ENCODE peak calls at places on chromosomes 4 and X, in six cellular contexts. G, Y, D, K, E and T are unnamed samples.

GRCh38 chrX:134669378-134670098 is 11.3 kb upstream of the PLAC1 start:
- DNase-seq in G (no peak), Y (no peak), D (no peak), K (no peak), E (no peak), T (peak; percentile 90)

GRCh38 chr4:147542229-147542990 is 61.5 kb downstream of the EDNRA start:
- DNase-seq in G (no peak), Y (no peak), D (no peak), K (no peak), E (no peak), T (no peak)

GRCh38 chr4:162164881-162165528 is 1.2 kb upstream of the FSTL5 start:
- DNase-seq in G (no peak), Y (no peak), D (no peak), K (no peak), E (no peak), T (no peak)

GRCh38 chr4:146342600-146343192 is 128.4 kb downstream of the REELD1 start:
- DNase-seq in G (peak; percentile 20), Y (peak; percentile 18), D (no peak), K (no peak), E (no peak), T (no peak)

GRCh38 chrX:12138366-12139313 is at the start of gene FRMPD4:
- DNase-seq in G (no peak), Y (no peak), D (no peak), K (no peak), E (no peak), T (no peak)

GRCh38 chr4:7769936-7770674 is 169.6 kb downstream of the AFAP1 start:
- DNase-seq in G (no peak), Y (no peak), D (peak; percentile 88), K (no peak), E (no peak), T (no peak)

GRCh38 chr4:23805381-23805780 is 84.5 kb downstream of the PPARGC1A start:
- DNase-seq in G (no peak), Y (no peak), D (no peak), K (no peak), E (no peak), T (peak; percentile 42)

GRCh38 chrX:17629519-17629918 is 107.8 kb upstream of the SCML1 start:
- DNase-seq in G (no peak), Y (no peak), D (no peak), K (no peak), E (no peak), T (no peak)

GRCh38 chrX:138794285-138794684 is 82.8 kb upstream of the FGF13 start:
- DNase-seq in G (no peak), Y (no peak), D (no peak), K (no peak), E (no peak), T (no peak)

GRCh38 chr4:53963786-53964185 is 100.6 kb downstream of the CHIC2 start:
- DNase-seq in G (no peak), Y (no peak), D (no peak), K (no peak), E (no peak), T (no peak)

GRCh38 chr4:25172964-25173917 is 13.0 kb upstream of the SEPSECS start:
- DNase-seq in G (no peak), Y (peak; percentile 59), D (no peak), K (no peak), E (no peak), T (peak; percentile 99)

GRCh38 chr4:38759077-38759789 is 23.6 kb downstream of the TLR10 start:
- DNase-seq in G (no peak), Y (peak; percentile 99), D (no peak), K (peak; percentile 33), E (no peak), T (peak; percentile 67)

GRCh38 chrX:149462849-149463248 is 42.3 kb downstream of the IDS start:
- DNase-seq in G (no peak), Y (no peak), D (no peak), K (no peak), E (no peak), T (no peak)

GRCh38 chr4:170672571-170672970 is 582.8 kb upstream of the AADAT start:
- DNase-seq in G (no peak), Y (no peak), D (no peak), K (no peak), E (no peak), T (peak; percentile 56)